ENCODE peak calls at places on chromosomes 2 and 18, in six cellular contexts. One of them, this sample, is unnamed.
A peak's percentile ranks its signal among the peaks of the same experiment; 100 is the strongest.

GRCh38 chr2:122138561-122138960 is 383.1 kb downstream of the TSN start:
- DNase-seq in left ventricle myocardium inferior: no peak
- DNase-seq in cardiac fibroblast: no peak
- DNase-seq in tibial artery: no peak
- DNase-seq in dorsolateral prefrontal cortex: no peak
- DNase-seq in hepatocyte: no peak
- DNase-seq in this sample: no peak

GRCh38 chr2:4256351-4256750 is 553.0 kb downstream of the DCDC2C start:
- DNase-seq in cardiac fibroblast: no peak
- DNase-seq in dorsolateral prefrontal cortex: no peak
- DNase-seq in tibial artery: no peak
- DNase-seq in hepatocyte: no peak
- DNase-seq in left ventricle myocardium inferior: no peak
- DNase-seq in this sample: no peak

GRCh38 chr2:61906187-61906470 is 655 bp downstream of the COMMD1 start:
- DNase-seq in tibial artery: no peak
- DNase-seq in hepatocyte: no peak
- DNase-seq in left ventricle myocardium inferior: no peak
- DNase-seq in cardiac fibroblast: no peak
- DNase-seq in dorsolateral prefrontal cortex: no peak
- DNase-seq in this sample: no peak

GRCh38 chr2:242031481-242032019 is 162.0 kb downstream of the RTP5 start:
- DNase-seq in dorsolateral prefrontal cortex: no peak
- DNase-seq in cardiac fibroblast: peak; percentile 46
- DNase-seq in left ventricle myocardium inferior: no peak
- DNase-seq in tibial artery: no peak
- DNase-seq in hepatocyte: no peak
- DNase-seq in this sample: peak; percentile 52

GRCh38 chr2:143807677-143808076 is 678.5 kb downstream of the ARHGAP15 start:
- DNase-seq in dorsolateral prefrontal cortex: no peak
- DNase-seq in cardiac fibroblast: peak; percentile 16
- DNase-seq in hepatocyte: no peak
- DNase-seq in left ventricle myocardium inferior: peak; percentile 25
- DNase-seq in tibial artery: peak; percentile 49
- DNase-seq in this sample: peak; percentile 36

GRCh38 chr2:235007664-235008457 is 56.0 kb downstream of the SH3BP4 start:
- DNase-seq in dorsolateral prefrontal cortex: no peak
- DNase-seq in hepatocyte: no peak
- DNase-seq in left ventricle myocardium inferior: no peak
- DNase-seq in tibial artery: no peak
- DNase-seq in cardiac fibroblast: no peak
- DNase-seq in this sample: no peak

GRCh38 chr2:230872968-230873669 is 8.4 kb downstream of the ITM2C start:
- DNase-seq in tibial artery: no peak
- DNase-seq in left ventricle myocardium inferior: no peak
- DNase-seq in dorsolateral prefrontal cortex: no peak
- DNase-seq in hepatocyte: no peak
- DNase-seq in cardiac fibroblast: no peak
- DNase-seq in this sample: no peak

GRCh38 chr18:7950380-7951143 is 383.4 kb downstream of the PTPRM start:
- DNase-seq in dorsolateral prefrontal cortex: no peak
- DNase-seq in cardiac fibroblast: peak; percentile 88
- DNase-seq in hepatocyte: peak; percentile 59
- DNase-seq in tibial artery: no peak
- DNase-seq in left ventricle myocardium inferior: no peak
- DNase-seq in this sample: peak; percentile 53

GRCh38 chr18:12231040-12231882 is 22.9 kb upstream of the CIDEA start:
- DNase-seq in left ventricle myocardium inferior: no peak
- DNase-seq in hepatocyte: no peak
- DNase-seq in tibial artery: no peak
- DNase-seq in cardiac fibroblast: no peak
- DNase-seq in dorsolateral prefrontal cortex: no peak
- DNase-seq in this sample: no peak

GRCh38 chr2:238100049-238100820 is at the start of gene ESPNL:
- DNase-seq in hepatocyte: no peak
- DNase-seq in tibial artery: no peak
- DNase-seq in left ventricle myocardium inferior: no peak
- DNase-seq in cardiac fibroblast: no peak
- DNase-seq in dorsolateral prefrontal cortex: no peak
- DNase-seq in this sample: no peak

GRCh38 chr2:202605174-202605573 is 29.6 kb upstream of the FAM117B start:
- DNase-seq in hepatocyte: no peak
- DNase-seq in cardiac fibroblast: no peak
- DNase-seq in left ventricle myocardium inferior: no peak
- DNase-seq in dorsolateral prefrontal cortex: no peak
- DNase-seq in tibial artery: no peak
- DNase-seq in this sample: no peak

GRCh38 chr18:8744038-8744437 is 38.7 kb downstream of the MTCL1 start:
- DNase-seq in dorsolateral prefrontal cortex: no peak
- DNase-seq in cardiac fibroblast: no peak
- DNase-seq in left ventricle myocardium inferior: no peak
- DNase-seq in tibial artery: no peak
- DNase-seq in hepatocyte: no peak
- DNase-seq in this sample: no peak

GRCh38 chr2:201904529-201905420 is 98.4 kb downstream of the CDK15 start:
- DNase-seq in dorsolateral prefrontal cortex: no peak
- DNase-seq in left ventricle myocardium inferior: no peak
- DNase-seq in cardiac fibroblast: no peak
- DNase-seq in hepatocyte: no peak
- DNase-seq in tibial artery: no peak
- DNase-seq in this sample: no peak

GRCh38 chr2:72148975-72149555 is 1.4 kb upstream of the CYP26B1 start:
- DNase-seq in cardiac fibroblast: peak; percentile 21
- DNase-seq in dorsolateral prefrontal cortex: peak; percentile 48
- DNase-seq in hepatocyte: peak; percentile 75
- DNase-seq in left ventricle myocardium inferior: peak; percentile 43
- DNase-seq in tibial artery: no peak
- DNase-seq in this sample: peak; percentile 22

GRCh38 chr2:40400336-40400953 is 51.4 kb downstream of the SLC8A1 start:
- DNase-seq in tibial artery: no peak
- DNase-seq in cardiac fibroblast: peak; percentile 44
- DNase-seq in left ventricle myocardium inferior: no peak
- DNase-seq in dorsolateral prefrontal cortex: no peak
- DNase-seq in hepatocyte: no peak
- DNase-seq in this sample: peak; percentile 48

GRCh38 chr18:13614701-13615288 is 111.6 kb downstream of the FAM210A start:
- DNase-seq in tibial artery: no peak
- DNase-seq in dorsolateral prefrontal cortex: no peak
- DNase-seq in left ventricle myocardium inferior: no peak
- DNase-seq in cardiac fibroblast: no peak
- DNase-seq in hepatocyte: no peak
- DNase-seq in this sample: no peak

GRCh38 chr18:13616525-13617035 is 109.8 kb downstream of the FAM210A start:
- DNase-seq in left ventricle myocardium inferior: no peak
- DNase-seq in hepatocyte: no peak
- DNase-seq in cardiac fibroblast: no peak
- DNase-seq in dorsolateral prefrontal cortex: no peak
- DNase-seq in tibial artery: no peak
- DNase-seq in this sample: no peak

GRCh38 chr18:13614318-13614643 is 112.1 kb downstream of the FAM210A start:
- DNase-seq in dorsolateral prefrontal cortex: no peak
- DNase-seq in left ventricle myocardium inferior: no peak
- DNase-seq in hepatocyte: no peak
- DNase-seq in cardiac fibroblast: no peak
- DNase-seq in tibial artery: no peak
- DNase-seq in this sample: no peak

GRCh38 chr18:13615432-13615861 is 110.9 kb downstream of the FAM210A start:
- DNase-seq in left ventricle myocardium inferior: no peak
- DNase-seq in hepatocyte: no peak
- DNase-seq in cardiac fibroblast: no peak
- DNase-seq in dorsolateral prefrontal cortex: no peak
- DNase-seq in tibial artery: no peak
- DNase-seq in this sample: no peak

GRCh38 chr18:13616041-13616440 is 110.3 kb downstream of the FAM210A start:
- DNase-seq in left ventricle myocardium inferior: no peak
- DNase-seq in hepatocyte: no peak
- DNase-seq in tibial artery: no peak
- DNase-seq in dorsolateral prefrontal cortex: no peak
- DNase-seq in cardiac fibroblast: no peak
- DNase-seq in this sample: no peak
- TF ChIP-seq CTCF in left ventricle myocardium inferior: no peak
- TF ChIP-seq CTCF in hepatocyte: no peak
- TF ChIP-seq CTCF in tibial artery: no peak
- TF ChIP-seq CTCF in dorsolateral prefrontal cortex: no peak
- TF ChIP-seq CTCF in cardiac fibroblast: no peak
- TF ChIP-seq CTCF in this sample: no peak

GRCh38 chr2:182971820-182972547 is 66.3 kb downstream of the NCKAP1 start:
- DNase-seq in dorsolateral prefrontal cortex: no peak
- DNase-seq in tibial artery: no peak
- DNase-seq in hepatocyte: no peak
- DNase-seq in left ventricle myocardium inferior: no peak
- DNase-seq in cardiac fibroblast: no peak
- DNase-seq in this sample: no peak
- H3K4me3 ChIP-seq in dorsolateral prefrontal cortex: no peak overlapping the region
- H3K4me3 ChIP-seq in tibial artery: no peak overlapping the region
- H3K4me3 ChIP-seq in hepatocyte: no peak overlapping the region
- H3K4me3 ChIP-seq in left ventricle myocardium inferior: no peak overlapping the region
- H3K4me3 ChIP-seq in cardiac fibroblast: no peak overlapping the region
- H3K4me3 ChIP-seq in this sample: no peak overlapping the region

GRCh38 chr2:10915236-10915635 is 3.5 kb downstream of the KCNF1 start:
- DNase-seq in tibial artery: no peak
- DNase-seq in dorsolateral prefrontal cortex: no peak
- DNase-seq in cardiac fibroblast: no peak
- DNase-seq in hepatocyte: no peak
- DNase-seq in left ventricle myocardium inferior: no peak
- DNase-seq in this sample: no peak

GRCh38 chr2:10913501-10914271 is 2.0 kb downstream of the KCNF1 start:
- DNase-seq in tibial artery: no peak
- DNase-seq in dorsolateral prefrontal cortex: no peak
- DNase-seq in cardiac fibroblast: no peak
- DNase-seq in hepatocyte: no peak
- DNase-seq in left ventricle myocardium inferior: no peak
- DNase-seq in this sample: no peak

GRCh38 chr2:10912796-10913445 is 1.2 kb downstream of the KCNF1 start:
- DNase-seq in dorsolateral prefrontal cortex: no peak
- DNase-seq in left ventricle myocardium inferior: no peak
- DNase-seq in hepatocyte: no peak
- DNase-seq in tibial artery: no peak
- DNase-seq in cardiac fibroblast: no peak
- DNase-seq in this sample: no peak

GRCh38 chr2:10915731-10916331 is 4.1 kb downstream of the KCNF1 start:
- DNase-seq in hepatocyte: no peak
- DNase-seq in cardiac fibroblast: no peak
- DNase-seq in dorsolateral prefrontal cortex: no peak
- DNase-seq in left ventricle myocardium inferior: no peak
- DNase-seq in tibial artery: no peak
- DNase-seq in this sample: no peak

GRCh38 chr2:10914272-10914693 is 2.5 kb downstream of the KCNF1 start:
- DNase-seq in tibial artery: no peak
- DNase-seq in dorsolateral prefrontal cortex: no peak
- DNase-seq in cardiac fibroblast: no peak
- DNase-seq in hepatocyte: peak; percentile 33
- DNase-seq in left ventricle myocardium inferior: no peak
- DNase-seq in this sample: peak; percentile 8
- TF ChIP-seq CTCF in tibial artery: no peak
- TF ChIP-seq CTCF in dorsolateral prefrontal cortex: no peak
- TF ChIP-seq CTCF in cardiac fibroblast: no peak
- TF ChIP-seq CTCF in hepatocyte: no peak
- TF ChIP-seq CTCF in left ventricle myocardium inferior: peak; percentile 32
- TF ChIP-seq CTCF in this sample: no peak

GRCh38 chr18:50293039-50293438 is 5.5 kb upstream of the CXXC1 start:
- DNase-seq in cardiac fibroblast: no peak
- DNase-seq in dorsolateral prefrontal cortex: no peak
- DNase-seq in hepatocyte: no peak
- DNase-seq in tibial artery: no peak
- DNase-seq in left ventricle myocardium inferior: no peak
- DNase-seq in this sample: no peak

GRCh38 chr18:50297621-50298442 is 10.3 kb upstream of the CXXC1 start:
- DNase-seq in left ventricle myocardium inferior: peak; percentile 80
- DNase-seq in cardiac fibroblast: peak; percentile 84
- DNase-seq in hepatocyte: peak; percentile 70
- DNase-seq in tibial artery: peak; percentile 65
- DNase-seq in dorsolateral prefrontal cortex: no peak
- DNase-seq in this sample: peak; percentile 81

GRCh38 chr18:50301074-50301473 is 13.6 kb upstream of the CXXC1 start:
- DNase-seq in hepatocyte: no peak
- DNase-seq in dorsolateral prefrontal cortex: no peak
- DNase-seq in tibial artery: no peak
- DNase-seq in cardiac fibroblast: no peak
- DNase-seq in left ventricle myocardium inferior: no peak
- DNase-seq in this sample: no peak

GRCh38 chr18:50299626-50300388 is 12.3 kb upstream of the CXXC1 start:
- DNase-seq in tibial artery: no peak
- DNase-seq in cardiac fibroblast: no peak
- DNase-seq in dorsolateral prefrontal cortex: no peak
- DNase-seq in left ventricle myocardium inferior: no peak
- DNase-seq in hepatocyte: no peak
- DNase-seq in this sample: no peak

DNA sequence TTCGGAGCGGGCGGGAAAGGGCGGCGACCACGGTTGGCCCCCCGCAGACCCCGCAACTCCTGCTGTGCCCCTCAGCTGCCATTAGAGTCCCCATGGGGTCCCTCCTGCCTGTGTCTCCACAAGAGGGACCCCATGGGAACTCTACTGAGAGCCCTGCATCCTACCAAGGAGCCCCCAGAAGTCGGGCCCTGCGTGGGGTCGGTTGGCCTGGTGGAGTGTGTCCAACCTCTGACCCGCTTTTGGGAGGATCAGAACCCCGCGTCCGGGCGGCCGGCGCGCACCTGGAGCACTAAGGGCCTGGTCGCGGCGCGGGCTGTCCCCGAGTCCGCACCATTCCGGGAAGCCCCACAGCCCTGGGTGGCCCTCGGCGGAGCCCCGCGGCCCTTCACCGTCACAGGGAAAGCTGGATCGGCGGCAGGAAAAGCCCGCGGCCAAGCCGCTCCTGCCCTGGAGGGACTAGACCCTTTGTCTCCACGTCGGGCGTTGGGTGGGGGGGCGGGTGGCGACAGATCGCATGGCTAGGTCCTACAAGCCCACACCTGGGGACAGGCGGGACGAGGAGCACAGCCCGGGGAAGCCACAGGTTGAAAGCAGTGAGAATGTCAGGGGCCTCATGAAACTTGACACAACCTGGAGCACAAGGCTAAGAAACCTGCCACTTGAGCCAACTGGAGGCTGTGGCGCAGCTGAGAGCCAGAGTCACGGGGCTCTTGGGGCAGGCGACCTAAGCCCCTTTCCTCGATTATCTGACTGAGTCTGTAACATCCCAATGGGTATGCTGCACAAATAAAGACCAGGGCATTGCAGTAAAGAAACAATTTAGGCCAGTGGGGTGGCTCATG is 11.2 kb upstream of the CXXC1 start:
- DNase-seq in tibial artery: no peak
- DNase-seq in left ventricle myocardium inferior: no peak
- DNase-seq in dorsolateral prefrontal cortex: no peak
- DNase-seq in hepatocyte: no peak
- DNase-seq in cardiac fibroblast: no peak
- DNase-seq in this sample: no peak
- H3K4me3 ChIP-seq in tibial artery: peak overlapping the region; percentile 37
- H3K4me3 ChIP-seq in left ventricle myocardium inferior: peak overlapping the region; percentile 65
- H3K4me3 ChIP-seq in dorsolateral prefrontal cortex: peak overlapping the region; percentile 62
- H3K4me3 ChIP-seq in hepatocyte: no peak overlapping the region
- H3K4me3 ChIP-seq in cardiac fibroblast: peak overlapping the region; percentile 56
- H3K4me3 ChIP-seq in this sample: peak overlapping the region; percentile 59